ENCODE peak calls at places on chromosomes 13 and 19, in nine cellular contexts. One of them, this sample, is unnamed.

GRCh38 chr19:16330368-16330801 is 5.8 kb downstream of the KLF2 start:
- DNase-seq in stimulated activated CD4-positive, alpha-beta T cell treated with anti-CD3 and anti-CD28 coated beads, Interleukin-1b, Interleukin-23, amount 100 ng/mL, for 1 hour: peak; percentile 87
- DNase-seq in NCI-H1105: no peak
- DNase-seq in dermis blood vessel endothelial cell: peak; percentile 78
- DNase-seq in progenitor cell of endocrine pancreas: no peak
- DNase-seq in left colon: peak; percentile 75
- DNase-seq in RPMI7951: peak; percentile 91
- DNase-seq in activated gamma-delta T cell treated with anti-CD3 and anti-CD28 coated beads, Interleukin-2, amount 50 U/mL, for 16 hours: peak; percentile 91
- DNase-seq in head of caudate nucleus: no peak
- DNase-seq in this sample: peak; percentile 65

GRCh38 chr19:57212109-57212508 is 18.7 kb upstream of the AURKC start:
- DNase-seq in stimulated activated CD4-positive, alpha-beta T cell treated with anti-CD3 and anti-CD28 coated beads, Interleukin-1b, Interleukin-23, amount 100 ng/mL, for 1 hour: no peak
- DNase-seq in NCI-H1105: no peak
- DNase-seq in dermis blood vessel endothelial cell: no peak
- DNase-seq in progenitor cell of endocrine pancreas: no peak
- DNase-seq in left colon: no peak
- DNase-seq in RPMI7951: no peak
- DNase-seq in activated gamma-delta T cell treated with anti-CD3 and anti-CD28 coated beads, Interleukin-2, amount 50 U/mL, for 16 hours: no peak
- DNase-seq in head of caudate nucleus: no peak
- DNase-seq in this sample: no peak

GRCh38 chr13:94558721-94559120 is 37.2 kb downstream of the TGDS start:
- DNase-seq in stimulated activated CD4-positive, alpha-beta T cell treated with anti-CD3 and anti-CD28 coated beads, Interleukin-1b, Interleukin-23, amount 100 ng/mL, for 1 hour: no peak
- DNase-seq in NCI-H1105: no peak
- DNase-seq in dermis blood vessel endothelial cell: no peak
- DNase-seq in progenitor cell of endocrine pancreas: no peak
- DNase-seq in left colon: no peak
- DNase-seq in RPMI7951: no peak
- DNase-seq in activated gamma-delta T cell treated with anti-CD3 and anti-CD28 coated beads, Interleukin-2, amount 50 U/mL, for 16 hours: no peak
- DNase-seq in head of caudate nucleus: no peak
- DNase-seq in this sample: no peak

GRCh38 chr13:102399791-102400618 is 1.8 kb downstream of the FGF14 start:
- DNase-seq in stimulated activated CD4-positive, alpha-beta T cell treated with anti-CD3 and anti-CD28 coated beads, Interleukin-1b, Interleukin-23, amount 100 ng/mL, for 1 hour: no peak
- DNase-seq in NCI-H1105: peak; percentile 31
- DNase-seq in dermis blood vessel endothelial cell: no peak
- DNase-seq in progenitor cell of endocrine pancreas: no peak
- DNase-seq in left colon: no peak
- DNase-seq in RPMI7951: no peak
- DNase-seq in activated gamma-delta T cell treated with anti-CD3 and anti-CD28 coated beads, Interleukin-2, amount 50 U/mL, for 16 hours: no peak
- DNase-seq in head of caudate nucleus: peak; percentile 31
- DNase-seq in this sample: no peak

GRCh38 chr19:40629346-40629745 is 28.2 kb downstream of the LTBP4 start:
- DNase-seq in stimulated activated CD4-positive, alpha-beta T cell treated with anti-CD3 and anti-CD28 coated beads, Interleukin-1b, Interleukin-23, amount 100 ng/mL, for 1 hour: no peak
- DNase-seq in NCI-H1105: no peak
- DNase-seq in dermis blood vessel endothelial cell: no peak
- DNase-seq in progenitor cell of endocrine pancreas: no peak
- DNase-seq in left colon: no peak
- DNase-seq in RPMI7951: no peak
- DNase-seq in activated gamma-delta T cell treated with anti-CD3 and anti-CD28 coated beads, Interleukin-2, amount 50 U/mL, for 16 hours: no peak
- DNase-seq in head of caudate nucleus: no peak
- DNase-seq in this sample: no peak

GRCh38 chr13:103100795-103101194 is 34.6 kb upstream of the SLC10A2 start:
- DNase-seq in stimulated activated CD4-positive, alpha-beta T cell treated with anti-CD3 and anti-CD28 coated beads, Interleukin-1b, Interleukin-23, amount 100 ng/mL, for 1 hour: no peak
- DNase-seq in NCI-H1105: no peak
- DNase-seq in dermis blood vessel endothelial cell: no peak
- DNase-seq in progenitor cell of endocrine pancreas: no peak
- DNase-seq in left colon: no peak
- DNase-seq in RPMI7951: no peak
- DNase-seq in activated gamma-delta T cell treated with anti-CD3 and anti-CD28 coated beads, Interleukin-2, amount 50 U/mL, for 16 hours: no peak
- DNase-seq in head of caudate nucleus: no peak
- DNase-seq in this sample: no peak

GRCh38 chr13:44386932-44387556 is 13.4 kb downstream of the SERP2 start:
- DNase-seq in stimulated activated CD4-positive, alpha-beta T cell treated with anti-CD3 and anti-CD28 coated beads, Interleukin-1b, Interleukin-23, amount 100 ng/mL, for 1 hour: no peak
- DNase-seq in NCI-H1105: no peak
- DNase-seq in dermis blood vessel endothelial cell: no peak
- DNase-seq in progenitor cell of endocrine pancreas: no peak
- DNase-seq in left colon: no peak
- DNase-seq in RPMI7951: no peak
- DNase-seq in activated gamma-delta T cell treated with anti-CD3 and anti-CD28 coated beads, Interleukin-2, amount 50 U/mL, for 16 hours: no peak
- DNase-seq in head of caudate nucleus: no peak
- DNase-seq in this sample: no peak

GRCh38 chr13:105353654-105354053 is 1181.8 kb downstream of the EFNB2 start:
- DNase-seq in stimulated activated CD4-positive, alpha-beta T cell treated with anti-CD3 and anti-CD28 coated beads, Interleukin-1b, Interleukin-23, amount 100 ng/mL, for 1 hour: no peak
- DNase-seq in NCI-H1105: no peak
- DNase-seq in dermis blood vessel endothelial cell: no peak
- DNase-seq in progenitor cell of endocrine pancreas: no peak
- DNase-seq in left colon: no peak
- DNase-seq in RPMI7951: no peak
- DNase-seq in activated gamma-delta T cell treated with anti-CD3 and anti-CD28 coated beads, Interleukin-2, amount 50 U/mL, for 16 hours: no peak
- DNase-seq in head of caudate nucleus: no peak
- DNase-seq in this sample: no peak

GRCh38 chr13:111460548-111461444 is 140.4 kb downstream of the TEX29 start:
- DNase-seq in stimulated activated CD4-positive, alpha-beta T cell treated with anti-CD3 and anti-CD28 coated beads, Interleukin-1b, Interleukin-23, amount 100 ng/mL, for 1 hour: no peak
- DNase-seq in NCI-H1105: peak; percentile 91
- DNase-seq in dermis blood vessel endothelial cell: peak; percentile 50
- DNase-seq in progenitor cell of endocrine pancreas: no peak
- DNase-seq in left colon: no peak
- DNase-seq in RPMI7951: peak; percentile 42
- DNase-seq in activated gamma-delta T cell treated with anti-CD3 and anti-CD28 coated beads, Interleukin-2, amount 50 U/mL, for 16 hours: no peak
- DNase-seq in head of caudate nucleus: peak; percentile 55
- DNase-seq in this sample: no peak

GRCh38 chr19:57807541-57807940 is 7.2 kb downstream of the ZNF552 start:
- DNase-seq in stimulated activated CD4-positive, alpha-beta T cell treated with anti-CD3 and anti-CD28 coated beads, Interleukin-1b, Interleukin-23, amount 100 ng/mL, for 1 hour: no peak
- DNase-seq in NCI-H1105: no peak
- DNase-seq in dermis blood vessel endothelial cell: no peak
- DNase-seq in progenitor cell of endocrine pancreas: no peak
- DNase-seq in left colon: no peak
- DNase-seq in RPMI7951: no peak
- DNase-seq in activated gamma-delta T cell treated with anti-CD3 and anti-CD28 coated beads, Interleukin-2, amount 50 U/mL, for 16 hours: no peak
- DNase-seq in head of caudate nucleus: no peak
- DNase-seq in this sample: no peak

GRCh38 chr19:13723206-13723605 is 41.1 kb upstream of the MRI1 start:
- DNase-seq in stimulated activated CD4-positive, alpha-beta T cell treated with anti-CD3 and anti-CD28 coated beads, Interleukin-1b, Interleukin-23, amount 100 ng/mL, for 1 hour: no peak
- DNase-seq in NCI-H1105: no peak
- DNase-seq in dermis blood vessel endothelial cell: no peak
- DNase-seq in progenitor cell of endocrine pancreas: no peak
- DNase-seq in left colon: no peak
- DNase-seq in RPMI7951: no peak
- DNase-seq in activated gamma-delta T cell treated with anti-CD3 and anti-CD28 coated beads, Interleukin-2, amount 50 U/mL, for 16 hours: no peak
- DNase-seq in head of caudate nucleus: no peak
- DNase-seq in this sample: no peak

GRCh38 chr13:30466841-30467252 is 1.1 kb upstream of the HMGB1 start:
- DNase-seq in stimulated activated CD4-positive, alpha-beta T cell treated with anti-CD3 and anti-CD28 coated beads, Interleukin-1b, Interleukin-23, amount 100 ng/mL, for 1 hour: no peak
- DNase-seq in NCI-H1105: no peak
- DNase-seq in dermis blood vessel endothelial cell: no peak
- DNase-seq in progenitor cell of endocrine pancreas: no peak
- DNase-seq in left colon: no peak
- DNase-seq in RPMI7951: peak; percentile 58
- DNase-seq in activated gamma-delta T cell treated with anti-CD3 and anti-CD28 coated beads, Interleukin-2, amount 50 U/mL, for 16 hours: no peak
- DNase-seq in head of caudate nucleus: no peak
- DNase-seq in this sample: no peak

GRCh38 chr13:35909837-35910236 is 221.3 kb downstream of the DCLK1 start:
- DNase-seq in stimulated activated CD4-positive, alpha-beta T cell treated with anti-CD3 and anti-CD28 coated beads, Interleukin-1b, Interleukin-23, amount 100 ng/mL, for 1 hour: no peak
- DNase-seq in NCI-H1105: no peak
- DNase-seq in dermis blood vessel endothelial cell: no peak
- DNase-seq in progenitor cell of endocrine pancreas: no peak
- DNase-seq in left colon: no peak
- DNase-seq in RPMI7951: no peak
- DNase-seq in activated gamma-delta T cell treated with anti-CD3 and anti-CD28 coated beads, Interleukin-2, amount 50 U/mL, for 16 hours: no peak
- DNase-seq in head of caudate nucleus: no peak
- DNase-seq in this sample: no peak

GRCh38 chr19:38838208-38838985 is 6.8 kb upstream of the ECH1 start:
- DNase-seq in stimulated activated CD4-positive, alpha-beta T cell treated with anti-CD3 and anti-CD28 coated beads, Interleukin-1b, Interleukin-23, amount 100 ng/mL, for 1 hour: peak; percentile 21
- DNase-seq in NCI-H1105: no peak
- DNase-seq in dermis blood vessel endothelial cell: no peak
- DNase-seq in progenitor cell of endocrine pancreas: no peak
- DNase-seq in left colon: no peak
- DNase-seq in RPMI7951: no peak
- DNase-seq in activated gamma-delta T cell treated with anti-CD3 and anti-CD28 coated beads, Interleukin-2, amount 50 U/mL, for 16 hours: no peak
- DNase-seq in head of caudate nucleus: no peak
- DNase-seq in this sample: no peak

GRCh38 chr19:17183271-17183757 is 31.8 kb upstream of the USE1 start:
- DNase-seq in stimulated activated CD4-positive, alpha-beta T cell treated with anti-CD3 and anti-CD28 coated beads, Interleukin-1b, Interleukin-23, amount 100 ng/mL, for 1 hour: no peak
- DNase-seq in NCI-H1105: no peak
- DNase-seq in dermis blood vessel endothelial cell: no peak
- DNase-seq in progenitor cell of endocrine pancreas: no peak
- DNase-seq in left colon: no peak
- DNase-seq in RPMI7951: no peak
- DNase-seq in activated gamma-delta T cell treated with anti-CD3 and anti-CD28 coated beads, Interleukin-2, amount 50 U/mL, for 16 hours: no peak
- DNase-seq in head of caudate nucleus: no peak
- DNase-seq in this sample: no peak

GRCh38 chr13:39350461-39350881 is 252.5 kb downstream of the LHFPL6 start:
- DNase-seq in stimulated activated CD4-positive, alpha-beta T cell treated with anti-CD3 and anti-CD28 coated beads, Interleukin-1b, Interleukin-23, amount 100 ng/mL, for 1 hour: no peak
- DNase-seq in NCI-H1105: no peak
- DNase-seq in dermis blood vessel endothelial cell: peak; percentile 18
- DNase-seq in progenitor cell of endocrine pancreas: no peak
- DNase-seq in left colon: no peak
- DNase-seq in RPMI7951: no peak
- DNase-seq in activated gamma-delta T cell treated with anti-CD3 and anti-CD28 coated beads, Interleukin-2, amount 50 U/mL, for 16 hours: no peak
- DNase-seq in head of caudate nucleus: no peak
- DNase-seq in this sample: peak; percentile 71

GRCh38 chr19:919157-920050 is 2.3 kb downstream of the KISS1R start:
- DNase-seq in stimulated activated CD4-positive, alpha-beta T cell treated with anti-CD3 and anti-CD28 coated beads, Interleukin-1b, Interleukin-23, amount 100 ng/mL, for 1 hour: no peak
- DNase-seq in NCI-H1105: peak; percentile 77
- DNase-seq in dermis blood vessel endothelial cell: no peak
- DNase-seq in progenitor cell of endocrine pancreas: no peak
- DNase-seq in left colon: no peak
- DNase-seq in RPMI7951: no peak
- DNase-seq in activated gamma-delta T cell treated with anti-CD3 and anti-CD28 coated beads, Interleukin-2, amount 50 U/mL, for 16 hours: no peak
- DNase-seq in head of caudate nucleus: no peak
- DNase-seq in this sample: no peak

GRCh38 chr19:47369923-47370625 is 21.0 kb downstream of the DHX34 start:
- DNase-seq in stimulated activated CD4-positive, alpha-beta T cell treated with anti-CD3 and anti-CD28 coated beads, Interleukin-1b, Interleukin-23, amount 100 ng/mL, for 1 hour: no peak
- DNase-seq in NCI-H1105: no peak
- DNase-seq in dermis blood vessel endothelial cell: no peak
- DNase-seq in progenitor cell of endocrine pancreas: no peak
- DNase-seq in left colon: no peak
- DNase-seq in RPMI7951: peak; percentile 52
- DNase-seq in activated gamma-delta T cell treated with anti-CD3 and anti-CD28 coated beads, Interleukin-2, amount 50 U/mL, for 16 hours: no peak
- DNase-seq in head of caudate nucleus: peak; percentile 72
- DNase-seq in this sample: no peak

GRCh38 chr19:2648528-2648937 is 54.0 kb downstream of the GNG7 start:
- DNase-seq in stimulated activated CD4-positive, alpha-beta T cell treated with anti-CD3 and anti-CD28 coated beads, Interleukin-1b, Interleukin-23, amount 100 ng/mL, for 1 hour: peak; percentile 69
- DNase-seq in NCI-H1105: peak; percentile 55
- DNase-seq in dermis blood vessel endothelial cell: peak; percentile 86
- DNase-seq in progenitor cell of endocrine pancreas: peak; percentile 56
- DNase-seq in left colon: peak; percentile 62
- DNase-seq in RPMI7951: peak; percentile 74
- DNase-seq in activated gamma-delta T cell treated with anti-CD3 and anti-CD28 coated beads, Interleukin-2, amount 50 U/mL, for 16 hours: peak; percentile 53
- DNase-seq in head of caudate nucleus: peak; percentile 77
- DNase-seq in this sample: peak; percentile 60

GRCh38 chr19:8321760-8322637 is 703 bp downstream of the RPS28 start:
- DNase-seq in stimulated activated CD4-positive, alpha-beta T cell treated with anti-CD3 and anti-CD28 coated beads, Interleukin-1b, Interleukin-23, amount 100 ng/mL, for 1 hour: no peak
- DNase-seq in NCI-H1105: no peak
- DNase-seq in dermis blood vessel endothelial cell: peak; percentile 39
- DNase-seq in progenitor cell of endocrine pancreas: no peak
- DNase-seq in left colon: no peak
- DNase-seq in RPMI7951: no peak
- DNase-seq in activated gamma-delta T cell treated with anti-CD3 and anti-CD28 coated beads, Interleukin-2, amount 50 U/mL, for 16 hours: no peak
- DNase-seq in head of caudate nucleus: no peak
- DNase-seq in this sample: no peak

This sample was measured in dermis microvascular lymphatic vessel endothelial cell.